ENCODE peak calls at places on chromosome 4, in nine cellular contexts. T, F, O, D, B, X, G, Y and H are unnamed samples.
A peak's percentile ranks its signal among the peaks of the same experiment; 100 is the strongest.

GRCh38 chr4:103008875-103009729 is 10.4 kb downstream of the SLC9B1 start:
- DNase-seq in B (no peak), T (no peak), X (peak; percentile 68), G (peak; percentile 41), O (no peak), F (peak; percentile 55), D (peak; percentile 80), Y (peak; percentile 30), H (no peak)

GRCh38 chr4:14810121-14810520 is 192.2 kb upstream of the CPEB2 start:
- DNase-seq in F (no peak), B (no peak), D (no peak), G (no peak), T (no peak), O (no peak), X (no peak), Y (no peak), H (no peak)

GRCh38 chr4:182085051-182085480 is 158.1 kb upstream of the TENM3 start:
- DNase-seq in Y (no peak), O (no peak), B (no peak), D (no peak), T (no peak), F (no peak), G (no peak), X (no peak), H (no peak)

GRCh38 chr4:159280442-159281172 is 177.7 kb downstream of the RAPGEF2 start:
- DNase-seq in D (no peak), T (no peak), X (no peak), F (no peak), B (no peak), G (no peak), O (no peak), Y (no peak), H (no peak)

GRCh38 chr4:153488006-153488718 is 22.0 kb downstream of the TMEM131L start:
- DNase-seq in T (peak; percentile 37), O (peak; percentile 58), X (no peak), F (peak; percentile 81), Y (no peak), B (peak; percentile 71), D (peak; percentile 53), G (no peak), H (peak; percentile 67)

GRCh38 chr4:3863841-3864734 is 97.9 kb downstream of the ADRA2C start:
- DNase-seq in G (no peak), Y (no peak), D (no peak), O (no peak), F (no peak), X (no peak), B (no peak), T (no peak), H (peak; percentile 48)

GRCh38 chr4:48262926-48263325 is 6.7 kb downstream of the TEC start:
- DNase-seq in O (no peak), D (peak; percentile 75), T (no peak), X (no peak), F (no peak), Y (no peak), G (no peak), B (no peak), H (no peak)

GRCh38 chr4:80185787-80186548 is 11.3 kb upstream of the PRDM8 start:
- DNase-seq in F (no peak), B (no peak), D (peak; percentile 35), X (no peak), O (no peak), Y (no peak), T (no peak), G (no peak), H (no peak)

GRCh38 chr4:134327274-134328122 is 125.9 kb upstream of the PABPC4L start:
- DNase-seq in Y (no peak), G (no peak), O (no peak), T (no peak), D (no peak), B (no peak), F (no peak), X (no peak), H (no peak)

GRCh38 chr4:138499627-138500026 is 257.5 kb upstream of the SLC7A11 start:
- DNase-seq in O (no peak), X (no peak), Y (no peak), G (no peak), F (no peak), D (no peak), B (no peak), T (no peak), H (peak; percentile 56)

GRCh38 chr4:153428816-153429592 is 37.2 kb upstream of the TMEM131L start:
- DNase-seq in B (no peak), X (no peak), G (no peak), D (peak; percentile 18), T (no peak), F (peak; percentile 26), O (no peak), Y (no peak), H (no peak)

GRCh38 chr4:145681956-145682355 is 2.0 kb downstream of the C4orf51 start:
- DNase-seq in D (peak; percentile 61), X (no peak), F (no peak), B (no peak), G (no peak), O (no peak), Y (no peak), T (no peak), H (no peak)

GRCh38 chr4:164716901-164717300 is 37.0 kb upstream of the SMIM31 start:
- DNase-seq in B (no peak), G (peak; percentile 26), X (no peak), T (no peak), O (no peak), F (no peak), D (no peak), Y (no peak), H (peak; percentile 57)

GRCh38 chr4:187685247-187685646 is 310.3 kb upstream of the ZFP42 start:
- DNase-seq in Y (no peak), T (no peak), X (no peak), O (no peak), G (no peak), B (no peak), F (no peak), D (no peak), H (no peak)

GRCh38 chr4:152981278-152981677 is 45.2 kb downstream of the FHDC1 start:
- DNase-seq in T (no peak), Y (no peak), B (no peak), D (peak; percentile 15), X (no peak), F (no peak), G (no peak), O (no peak), H (no peak)

GRCh38 chr4:124199755-124200154 is 512.8 kb downstream of the ANKRD50 start:
- DNase-seq in T (no peak), B (no peak), O (no peak), D (peak; percentile 66), F (no peak), X (no peak), G (no peak), Y (no peak), H (no peak)

GRCh38 chr4:168942985-168943384 is 67.1 kb downstream of the CBR4 start:
- DNase-seq in O (no peak), F (no peak), D (no peak), X (no peak), B (no peak), G (no peak), Y (no peak), T (no peak), H (peak; percentile 67)

GRCh38 chr4:186188107-186188506 is 3.3 kb upstream of the CYP4V2 start:
- DNase-seq in D (no peak), F (no peak), X (no peak), Y (no peak), T (no peak), O (no peak), G (no peak), B (no peak), H (no peak)

GRCh38 chr4:36094995-36095394 is 149.3 kb downstream of the ARAP2 start:
- DNase-seq in F (no peak), G (no peak), X (no peak), D (no peak), T (no peak), O (no peak), Y (no peak), B (no peak), H (no peak)

GRCh38 chr4:184344899-184345572 is 127.4 kb upstream of the ENPP6 start:
- DNase-seq in F (no peak), X (no peak), B (no peak), G (no peak), O (no peak), T (no peak), D (no peak), Y (no peak), H (peak; percentile 35)

GRCh38 chr4:5870220-5870619 is 22.7 kb downstream of the CRMP1 start:
- DNase-seq in O (no peak), X (no peak), Y (no peak), F (no peak), T (no peak), B (no peak), D (no peak), G (no peak), H (no peak)